ENCODE peak calls at places on chromosome 1, in four cellular contexts. U is K562, W is H1, J is SK-N-SH. K is an unnamed sample.

GRCh38 chr1:64495878-64496277 is 25.9 kb downstream of the CACHD1 start:
- DNase-seq in U (no peak), W (no peak), J (no peak), K (no peak)

GRCh38 chr1:205020466-205020865 is 22.5 kb upstream of the CNTN2 start:
- DNase-seq in U (no peak), W (no peak), J (no peak), K (no peak)

GRCh38 chr1:226154593-226154992 is 31.9 kb downstream of the ACBD3 start:
- DNase-seq in U (no peak), W (no peak), J (no peak), K (no peak)

GRCh38 chr1:221845650-221846371 is 103.9 kb upstream of the DUSP10 start:
- DNase-seq in U (peak), W (no peak), J (no peak), K (no peak)

GRCh38 chr1:144101397-144102050 is 129.7 kb upstream of the FAM72C start:
- DNase-seq in U (no peak), W (peak), J (no peak), K (no peak)

GRCh38 chr1:202010042-202011015 is at the start of gene ELF3:
- DNase-seq in U (no peak), W (peak), J (no peak), K (peak)

GRCh38 chr1:167056529-167057296 is 33.5 kb downstream of the GPA33 start:
- DNase-seq in U (no peak), W (no peak), J (no peak), K (no peak)

GRCh38 chr1:186374313-186375151 is 521 bp downstream of the TPR start:
- DNase-seq in U (peak), W (no peak), J (peak), K (peak)

GRCh38 chr1:83545450-83545849 is 453.5 kb downstream of the TTLL7 start:
- DNase-seq in U (no peak), W (no peak), J (no peak), K (no peak)

GRCh38 chr1:181918893-181919728 is 142.4 kb downstream of the ZNF648 start:
- DNase-seq in U (peak), W (peak), J (no peak), K (no peak)

GRCh38 chr1:114131526-114132220 is 22.0 kb downstream of the SYT6 start:
- DNase-seq in U (no peak), W (no peak), J (no peak), K (no peak)

GRCh38 chr1:246365708-246366107 is 141.4 kb downstream of the SMYD3 start:
- DNase-seq in U (no peak), W (no peak), J (no peak), K (no peak)

GRCh38 chr1:21232044-21232443 is 55.3 kb upstream of the EIF4G3 start:
- DNase-seq in U (peak), W (peak), J (peak), K (no peak)

GRCh38 chr1:165930961-165931360 is 103.5 kb downstream of the UCK2 start:
- DNase-seq in U (no peak), W (no peak), J (no peak), K (no peak)

GRCh38 chr1:205258313-205259176 is 30.8 kb downstream of the TMCC2 start:
- DNase-seq in U (peak), W (no peak), J (no peak), K (no peak)

GRCh38 chr1:168031627-168032026 is 94.8 kb upstream of the MPC2 start:
- DNase-seq in U (no peak), W (no peak), J (no peak), K (no peak)

GRCh38 chr1:155219592-155220031 is 11.1 kb downstream of the MTX1 start:
- DNase-seq in U (peak), W (peak), J (peak), K (no peak)

GRCh38 chr1:60171793-60172192 is 98.2 kb upstream of the C1orf87 start:
- DNase-seq in U (no peak), W (no peak), J (no peak), K (no peak)

GRCh38 chr1:245475116-245475515 is 320.3 kb downstream of the KIF26B start:
- DNase-seq in U (no peak), W (no peak), J (no peak), K (no peak)

GRCh38 chr1:49229555-49229954 is 452.9 kb upstream of the BEND5 start:
- DNase-seq in U (no peak), W (no peak), J (no peak), K (no peak)

GRCh38 chr1:96520542-96520941 is 201.0 kb upstream of the PTBP2 start:
- DNase-seq in U (no peak), W (no peak), J (no peak), K (no peak)

GRCh38 chr1:96522927-96523326 is 198.7 kb upstream of the PTBP2 start:
- DNase-seq in U (no peak), W (no peak), J (no peak), K (no peak)

GRCh38 chr1:96521994-96522760 is 199.4 kb upstream of the PTBP2 start:
- DNase-seq in U (no peak), W (no peak), J (no peak), K (no peak)

GRCh38 chr1:96515925-96516324 is 205.7 kb upstream of the PTBP2 start:
- DNase-seq in U (no peak), W (no peak), J (no peak), K (no peak)

GRCh38 chr1:96519851-96520281 is 201.7 kb upstream of the PTBP2 start:
- DNase-seq in U (no peak), W (no peak), J (no peak), K (no peak)
- TF ChIP-seq NRF1 in U (no peak), W (no peak), J (no peak), K (no peak)

DNA sequence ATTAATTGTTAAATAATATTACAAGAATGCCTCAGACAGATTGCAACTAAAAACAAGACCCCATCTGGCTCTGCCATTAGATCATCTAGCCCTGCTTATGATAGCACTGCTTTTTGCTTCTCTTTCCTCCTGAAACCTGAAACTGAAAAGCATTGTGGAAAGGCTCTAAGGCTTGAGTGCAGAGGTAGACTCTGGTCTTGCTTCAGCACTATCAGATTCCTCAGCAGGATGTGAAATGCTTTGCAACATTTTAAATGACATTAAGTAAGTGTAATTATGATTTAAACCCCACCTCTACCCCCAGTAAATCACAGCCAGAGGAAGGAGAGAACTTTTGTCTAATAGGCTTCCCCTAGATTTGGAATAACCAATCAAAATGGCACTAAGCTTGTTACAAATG is 32.9 kb downstream of the PHC2 start:
- DNase-seq in U (no peak), W (no peak), J (no peak), K (no peak)
- TF ChIP-seq NRF1 in U (no peak), W (no peak), J (no peak), K (no peak)

GRCh38 chr1:50705041-50705440 is 255.0 kb downstream of the FAF1 start:
- DNase-seq in U (no peak), W (no peak), J (no peak), K (no peak)

GRCh38 chr1:50703240-50703639 is 256.8 kb downstream of the FAF1 start:
- DNase-seq in U (no peak), W (no peak), J (no peak), K (no peak)

GRCh38 chr1:50705699-50706098 is 254.4 kb downstream of the FAF1 start:
- DNase-seq in U (no peak), W (no peak), J (no peak), K (no peak)

GRCh38 chr1:50702395-50702794 is 257.7 kb downstream of the FAF1 start:
- DNase-seq in U (no peak), W (no peak), J (no peak), K (no peak)

DNA sequence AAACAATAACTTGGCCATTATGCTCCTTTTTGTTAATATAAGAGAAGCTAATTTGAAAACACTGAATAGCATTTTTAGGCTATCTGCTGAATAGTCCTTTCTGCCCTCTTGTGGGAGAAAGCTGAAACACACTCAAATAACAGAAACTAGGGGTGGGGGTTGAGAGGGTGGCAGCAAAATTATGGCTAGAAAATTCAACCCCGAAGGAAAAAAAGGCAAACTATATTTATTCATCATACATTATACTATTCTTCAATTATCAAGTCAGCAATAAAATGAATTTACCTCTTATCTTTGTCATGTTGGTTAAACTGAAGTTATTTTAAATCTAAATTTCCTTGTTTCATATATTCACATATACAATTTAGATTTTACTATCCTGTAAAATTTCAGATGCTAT is 255.9 kb downstream of the FAF1 start:
- DNase-seq in U (peak), W (no peak), J (peak), K (no peak)
- TF ChIP-seq NRF1 in U (no peak), W (no peak), J (no peak), K (no peak)

GRCh38 chr1:87243573-87243972 is 85.1 kb upstream of the LMO4 start:
- DNase-seq in U (no peak), W (no peak), J (no peak), K (no peak)
- TF ChIP-seq NRF1 in U (no peak), W (no peak), J (no peak), K (no peak)

GRCh38 chr1:62753031-62753965 is 30.6 kb upstream of the ATG4C start:
- DNase-seq in U (no peak), W (no peak), J (no peak), K (no peak)
- TF ChIP-seq NRF1 in U (no peak), W (no peak), J (no peak), K (no peak)

GRCh38 chr1:53982034-53982761 is 35.8 kb downstream of the LDLRAD1 start:
- DNase-seq in U (peak), W (peak), J (peak), K (no peak)
- TF ChIP-seq NRF1 in U (peak), W (no peak), J (no peak), K (no peak)

DNA sequence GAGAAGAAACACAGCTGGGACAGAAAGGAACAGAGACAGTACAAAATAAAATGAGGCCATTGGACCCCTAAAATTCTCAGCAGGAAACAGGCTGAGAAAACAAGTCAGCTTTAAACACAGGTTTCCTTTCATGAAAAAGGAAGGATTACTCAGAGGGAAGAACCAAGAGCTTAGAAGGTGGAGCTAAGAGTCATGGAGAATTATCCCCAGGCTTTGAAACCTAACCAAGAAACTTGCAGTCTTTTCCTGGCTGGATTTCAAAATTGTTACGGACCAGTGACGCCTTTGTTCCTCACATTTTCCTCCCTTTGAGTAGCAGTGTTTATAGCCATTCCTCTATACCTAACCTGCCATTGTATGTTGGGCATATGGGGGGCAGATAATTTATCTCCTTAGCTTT is 8.8 kb downstream of the HMGB4 start:
- DNase-seq in U (no peak), W (no peak), J (no peak), K (no peak)
- TF ChIP-seq NRF1 in U (no peak), W (no peak), J (no peak), K (no peak)

GRCh38 chr1:94101613-94101940 is 19.4 kb downstream of the ABCA4 start:
- DNase-seq in U (no peak), W (no peak), J (peak), K (no peak)
- TF ChIP-seq NRF1 in U (no peak), W (no peak), J (no peak), K (no peak)

K was measured in GM12878.